ENCODE peak calls at places on chromosomes 3 and 15, in four cellular contexts. One of them, this sample, is unnamed. For H3K27me3, the result is how much of the 10 kb centered on the place peaks cover.

GRCh38 chr15:40289140-40289775 is 6.4 kb upstream of the ANKRD63 start:
- DNase-seq in tibial artery: no peak
- DNase-seq in AG04450: no peak
- DNase-seq in foreskin keratinocyte: no peak
- DNase-seq in this sample: no peak

GRCh38 chr15:43954181-43954621 is 127.4 kb downstream of the WDR76 start:
- DNase-seq in tibial artery: no peak
- DNase-seq in AG04450: no peak
- DNase-seq in foreskin keratinocyte: no peak
- DNase-seq in this sample: no peak

GRCh38 chr3:101066776-101067175 is 73.6 kb upstream of the ABI3BP start:
- DNase-seq in tibial artery: no peak
- DNase-seq in AG04450: no peak
- DNase-seq in foreskin keratinocyte: no peak
- DNase-seq in this sample: peak

GRCh38 chr3:128080323-128080898 is 28.2 kb downstream of the SEC61A1 start:
- DNase-seq in tibial artery: no peak
- DNase-seq in AG04450: peak
- DNase-seq in foreskin keratinocyte: no peak
- DNase-seq in this sample: peak

GRCh38 chr3:79086514-79086913 is 681.3 kb downstream of the ROBO1 start:
- DNase-seq in tibial artery: peak
- DNase-seq in AG04450: peak
- DNase-seq in foreskin keratinocyte: no peak
- DNase-seq in this sample: peak

GRCh38 chr3:45635475-45636256 is 41.1 kb downstream of the LIMD1 start:
- DNase-seq in tibial artery: no peak
- DNase-seq in AG04450: peak
- DNase-seq in foreskin keratinocyte: peak
- DNase-seq in this sample: no peak

GRCh38 chr3:64266065-64266874 is 41.0 kb upstream of the PRICKLE2 start:
- DNase-seq in tibial artery: peak
- DNase-seq in AG04450: peak
- DNase-seq in foreskin keratinocyte: peak
- DNase-seq in this sample: peak

GRCh38 chr15:42121021-42121420 is 26.7 kb upstream of the PLA2G4D start:
- DNase-seq in tibial artery: no peak
- DNase-seq in AG04450: no peak
- DNase-seq in foreskin keratinocyte: no peak
- DNase-seq in this sample: no peak

GRCh38 chr3:112818289-112818688 is 28.4 kb downstream of the CD200R1L start:
- DNase-seq in tibial artery: no peak
- DNase-seq in AG04450: no peak
- DNase-seq in foreskin keratinocyte: no peak
- DNase-seq in this sample: no peak

GRCh38 chr15:71559098-71559497 is 251.3 kb upstream of the NR2E3 start:
- DNase-seq in tibial artery: no peak
- DNase-seq in AG04450: peak
- DNase-seq in foreskin keratinocyte: peak
- DNase-seq in this sample: no peak

GRCh38 chr3:14791343-14791945 is 27.3 kb upstream of the FGD5 start:
- DNase-seq in tibial artery: peak
- DNase-seq in AG04450: no peak
- DNase-seq in foreskin keratinocyte: peak
- DNase-seq in this sample: peak
- H3K27me3 ChIP-seq in tibial artery: under half
- H3K27me3 ChIP-seq in AG04450: under half
- H3K27me3 ChIP-seq in foreskin keratinocyte: under half
- H3K27me3 ChIP-seq in this sample: under half

DNA sequence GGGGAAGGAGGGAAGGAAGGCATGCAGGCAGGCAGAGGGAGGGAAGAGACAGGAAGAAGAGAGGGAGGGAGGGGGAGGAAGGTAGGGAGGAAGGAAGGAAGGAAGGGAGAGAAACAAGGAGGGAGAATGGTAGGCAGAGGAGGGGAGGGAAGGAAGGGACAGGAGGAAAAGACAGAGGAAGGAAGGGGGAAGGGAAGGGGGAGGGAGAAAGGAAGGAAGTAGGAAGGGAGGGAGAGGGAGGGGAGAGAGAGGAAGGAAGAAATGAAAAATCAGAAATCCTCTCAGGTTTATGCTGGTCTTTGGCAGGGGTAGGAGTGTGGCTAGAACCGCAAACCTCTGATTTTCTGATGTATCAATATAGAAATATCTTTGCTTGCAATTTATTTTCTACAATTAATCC is 4.2 kb downstream of the PRTG start:
- DNase-seq in tibial artery: no peak
- DNase-seq in AG04450: no peak
- DNase-seq in foreskin keratinocyte: no peak
- DNase-seq in this sample: no peak
- H3K27me3 ChIP-seq in tibial artery: under half
- H3K27me3 ChIP-seq in AG04450: under half
- H3K27me3 ChIP-seq in foreskin keratinocyte: half or more
- H3K27me3 ChIP-seq in this sample: under half

DNA sequence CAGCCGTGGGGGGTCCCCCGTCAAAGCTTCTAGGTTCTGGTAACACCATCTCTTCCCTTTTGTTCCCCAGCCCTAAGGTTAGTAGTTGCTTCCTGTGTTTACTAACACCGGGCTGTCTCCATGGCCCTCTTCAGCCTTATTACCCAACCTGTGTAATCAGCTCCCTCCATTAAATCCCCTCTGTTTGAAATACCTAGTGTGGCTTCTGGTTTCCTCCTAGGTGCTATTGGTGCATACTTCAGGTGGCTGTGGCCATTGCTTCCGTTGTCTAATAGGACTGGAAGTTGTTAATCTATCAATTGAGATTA is 35.3 kb downstream of the MOBP start:
- DNase-seq in tibial artery: no peak
- DNase-seq in AG04450: no peak
- DNase-seq in foreskin keratinocyte: no peak
- DNase-seq in this sample: no peak
- H3K27me3 ChIP-seq in tibial artery: under half
- H3K27me3 ChIP-seq in AG04450: under half
- H3K27me3 ChIP-seq in foreskin keratinocyte: half or more
- H3K27me3 ChIP-seq in this sample: under half

GRCh38 chr3:147410126-147410517 is 957 bp downstream of the ZIC1 start:
- DNase-seq in tibial artery: no peak
- DNase-seq in AG04450: no peak
- DNase-seq in foreskin keratinocyte: no peak
- DNase-seq in this sample: no peak

GRCh38 chr3:147409143-147410121 is at the start of gene ZIC1:
- DNase-seq in tibial artery: no peak
- DNase-seq in AG04450: no peak
- DNase-seq in foreskin keratinocyte: no peak
- DNase-seq in this sample: no peak

GRCh38 chr3:147411235-147411607 is 2.1 kb downstream of the ZIC1 start:
- DNase-seq in tibial artery: no peak
- DNase-seq in AG04450: no peak
- DNase-seq in foreskin keratinocyte: no peak
- DNase-seq in this sample: no peak

GRCh38 chr3:147411777-147412176 is 2.6 kb downstream of the ZIC1 start:
- DNase-seq in tibial artery: no peak
- DNase-seq in AG04450: no peak
- DNase-seq in foreskin keratinocyte: no peak
- DNase-seq in this sample: no peak

DNA sequence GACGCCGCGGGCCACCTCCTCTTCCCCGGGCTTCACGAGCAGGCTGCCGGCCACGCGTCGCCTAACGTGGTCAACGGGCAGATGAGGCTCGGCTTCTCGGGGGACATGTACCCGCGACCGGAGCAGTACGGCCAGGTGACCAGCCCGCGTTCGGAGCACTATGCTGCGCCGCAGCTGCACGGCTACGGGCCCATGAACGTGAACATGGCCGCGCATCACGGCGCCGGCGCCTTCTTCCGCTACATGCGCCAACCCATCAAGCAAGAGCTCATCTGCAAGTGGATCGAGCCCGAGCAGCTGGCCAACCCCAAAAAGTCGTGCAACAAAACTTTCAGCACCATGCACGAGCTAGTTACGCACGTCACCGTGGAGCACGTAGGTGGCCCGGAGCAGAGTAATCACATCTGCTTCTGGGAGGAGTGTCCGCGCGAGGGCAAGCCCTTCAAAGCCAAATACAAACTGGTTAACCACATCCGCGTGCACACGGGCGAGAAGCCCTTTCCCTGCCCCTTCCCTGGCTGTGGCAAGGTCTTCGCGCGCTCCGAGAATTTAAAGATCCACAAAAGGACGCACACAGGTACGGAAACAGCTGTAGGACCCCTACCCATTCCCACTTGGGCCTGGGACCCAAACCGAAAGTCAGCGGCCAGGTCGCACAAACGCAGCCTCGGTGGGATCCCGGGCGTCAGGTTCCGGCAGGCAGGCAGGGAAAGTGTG is 1.5 kb downstream of the ZIC1 start:
- DNase-seq in tibial artery: no peak
- DNase-seq in AG04450: no peak
- DNase-seq in foreskin keratinocyte: no peak
- DNase-seq in this sample: no peak
- H3K27me3 ChIP-seq in tibial artery: half or more
- H3K27me3 ChIP-seq in AG04450: half or more
- H3K27me3 ChIP-seq in foreskin keratinocyte: half or more
- H3K27me3 ChIP-seq in this sample: half or more

DNA sequence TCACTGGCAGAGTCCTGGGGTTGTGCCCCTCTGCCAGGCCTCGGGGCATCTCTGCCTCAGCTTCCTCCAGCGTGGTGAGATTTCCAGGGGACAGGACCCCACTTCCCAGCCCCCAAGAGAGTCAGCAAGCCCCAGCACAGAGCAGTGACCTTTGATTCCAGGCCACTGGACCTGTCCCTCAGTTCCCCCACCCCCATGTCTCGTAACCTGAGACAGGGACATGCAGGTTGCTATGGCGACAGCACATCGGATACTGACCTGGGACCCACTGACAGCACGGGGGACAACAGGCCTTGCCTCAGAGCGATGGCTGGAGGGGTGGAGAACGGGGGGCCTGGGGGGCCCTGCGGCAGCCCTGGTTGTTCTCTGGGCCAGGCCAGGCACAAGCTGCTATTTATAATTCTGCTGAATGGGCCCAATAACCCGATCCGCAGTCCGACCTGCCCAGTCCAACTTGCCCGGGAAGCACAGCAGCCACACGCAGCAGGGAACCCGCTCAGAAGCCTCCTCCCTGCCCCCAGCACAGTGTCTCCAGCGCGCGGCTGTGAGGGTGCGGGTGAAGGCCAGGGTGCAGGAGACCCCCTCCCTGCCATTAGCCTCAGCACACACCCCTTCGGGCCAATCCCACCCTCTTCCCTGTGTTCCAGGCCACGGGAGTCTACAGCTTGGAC is 34.6 kb downstream of the ATP2B2 start:
- DNase-seq in tibial artery: no peak
- DNase-seq in AG04450: no peak
- DNase-seq in foreskin keratinocyte: no peak
- DNase-seq in this sample: no peak
- H3K27me3 ChIP-seq in tibial artery: half or more
- H3K27me3 ChIP-seq in AG04450: under half
- H3K27me3 ChIP-seq in foreskin keratinocyte: under half
- H3K27me3 ChIP-seq in this sample: under half

GRCh38 chr15:37111427-37111717 is 11.0 kb upstream of the MEIS2 start:
- DNase-seq in tibial artery: no peak
- DNase-seq in AG04450: no peak
- DNase-seq in foreskin keratinocyte: no peak
- DNase-seq in this sample: no peak

GRCh38 chr15:37109952-37110630 is 9.7 kb upstream of the MEIS2 start:
- DNase-seq in tibial artery: no peak
- DNase-seq in AG04450: no peak
- DNase-seq in foreskin keratinocyte: no peak
- DNase-seq in this sample: peak

GRCh38 chr15:37108725-37109124 is 8.4 kb upstream of the MEIS2 start:
- DNase-seq in tibial artery: no peak
- DNase-seq in AG04450: no peak
- DNase-seq in foreskin keratinocyte: no peak
- DNase-seq in this sample: no peak

GRCh38 chr15:37107754-37108724 is 7.7 kb upstream of the MEIS2 start:
- DNase-seq in tibial artery: no peak
- DNase-seq in AG04450: no peak
- DNase-seq in foreskin keratinocyte: no peak
- DNase-seq in this sample: no peak

DNA sequence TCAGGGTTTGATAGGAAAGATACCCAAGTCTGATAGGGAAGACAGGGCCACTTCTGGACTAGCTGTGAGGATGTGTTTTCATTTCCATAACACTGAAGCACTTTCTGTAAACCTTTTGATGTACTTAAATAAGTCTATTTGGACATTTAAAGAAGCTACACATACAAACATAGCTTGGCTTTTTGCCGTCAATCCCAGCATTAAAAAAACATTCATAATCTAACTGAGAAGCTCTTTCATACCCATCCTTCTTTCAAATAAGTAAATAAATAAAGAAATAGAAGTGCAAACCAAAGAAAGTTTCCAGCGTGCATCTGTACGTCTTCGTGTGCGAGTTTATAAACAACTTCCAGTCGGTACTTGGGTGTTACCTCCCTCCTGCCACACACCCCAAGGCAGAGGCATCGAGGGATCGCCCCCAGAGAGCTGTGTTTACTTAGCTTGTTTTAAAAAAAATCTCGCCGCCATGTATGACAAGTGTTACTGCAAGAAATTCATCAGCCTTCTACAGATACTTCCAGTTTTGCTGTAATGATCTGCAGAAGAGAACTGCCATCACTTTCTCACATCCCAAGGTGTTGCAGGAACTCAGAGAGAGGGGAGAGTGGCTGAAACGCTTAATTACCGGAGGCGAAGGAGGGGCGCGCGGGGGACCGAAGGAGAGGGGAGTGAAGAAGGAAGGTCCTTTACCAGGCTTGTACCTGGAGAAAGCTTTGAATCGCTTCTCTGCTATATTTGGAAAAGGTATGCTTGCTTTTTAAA is 9.0 kb upstream of the MEIS2 start:
- DNase-seq in tibial artery: no peak
- DNase-seq in AG04450: no peak
- DNase-seq in foreskin keratinocyte: no peak
- DNase-seq in this sample: peak
- H3K27me3 ChIP-seq in tibial artery: under half
- H3K27me3 ChIP-seq in AG04450: under half
- H3K27me3 ChIP-seq in foreskin keratinocyte: half or more
- H3K27me3 ChIP-seq in this sample: under half

GRCh38 chr3:16993227-16993626 is 108.5 kb downstream of the PLCL2 start:
- DNase-seq in tibial artery: no peak
- DNase-seq in AG04450: no peak
- DNase-seq in foreskin keratinocyte: no peak
- DNase-seq in this sample: no peak

GRCh38 chr3:16998236-16998923 is 113.6 kb downstream of the PLCL2 start:
- DNase-seq in tibial artery: no peak
- DNase-seq in AG04450: no peak
- DNase-seq in foreskin keratinocyte: no peak
- DNase-seq in this sample: peak

GRCh38 chr3:16990163-16990562 is 105.4 kb downstream of the PLCL2 start:
- DNase-seq in tibial artery: no peak
- DNase-seq in AG04450: no peak
- DNase-seq in foreskin keratinocyte: no peak
- DNase-seq in this sample: no peak

GRCh38 chr3:16992198-16992597 is 107.4 kb downstream of the PLCL2 start:
- DNase-seq in tibial artery: no peak
- DNase-seq in AG04450: no peak
- DNase-seq in foreskin keratinocyte: no peak
- DNase-seq in this sample: no peak

GRCh38 chr3:16994842-16995535 is 110.2 kb downstream of the PLCL2 start:
- DNase-seq in tibial artery: no peak
- DNase-seq in AG04450: no peak
- DNase-seq in foreskin keratinocyte: no peak
- DNase-seq in this sample: no peak
- H3K27me3 ChIP-seq in tibial artery: under half
- H3K27me3 ChIP-seq in AG04450: under half
- H3K27me3 ChIP-seq in foreskin keratinocyte: under half
- H3K27me3 ChIP-seq in this sample: under half

This sample was measured in cardiac muscle cell.